ENCODE peak calls at places on chromosomes 6 and 20, in seven cellular contexts. One of them, this sample, is unnamed.

GRCh38 chr20:45823949-45824835 is 2.9 kb downstream of the TNNC2 start:
- DNase-seq in CD8-positive, alpha-beta T cell: peak; percentile 41
- DNase-seq in GM12865: peak; percentile 52
- DNase-seq in AG10803: peak; percentile 43
- DNase-seq in HCT116: no peak
- DNase-seq in cardiac fibroblast: peak; percentile 50
- DNase-seq in effector memory CD4-positive, alpha-beta T cell: peak; percentile 41
- DNase-seq in this sample: peak; percentile 79

GRCh38 chr6:125598422-125598821 is 151.0 kb upstream of the HEY2 start:
- DNase-seq in CD8-positive, alpha-beta T cell: no peak
- DNase-seq in HCT116: no peak
- DNase-seq in cardiac fibroblast: peak; percentile 94
- DNase-seq in effector memory CD4-positive, alpha-beta T cell: no peak
- DNase-seq in GM12865: no peak
- DNase-seq in AG10803: peak; percentile 57
- DNase-seq in this sample: peak; percentile 63

GRCh38 chr20:34581341-34582189 is 23.0 kb downstream of the MAP1LC3A start:
- DNase-seq in GM12865: peak; percentile 67
- DNase-seq in cardiac fibroblast: peak; percentile 82
- DNase-seq in CD8-positive, alpha-beta T cell: no peak
- DNase-seq in effector memory CD4-positive, alpha-beta T cell: no peak
- DNase-seq in HCT116: no peak
- DNase-seq in AG10803: peak; percentile 75
- DNase-seq in this sample: peak; percentile 83

GRCh38 chr6:41894366-41895299 is 542 bp downstream of the USP49 start:
- DNase-seq in CD8-positive, alpha-beta T cell: no peak
- DNase-seq in HCT116: no peak
- DNase-seq in GM12865: no peak
- DNase-seq in AG10803: no peak
- DNase-seq in effector memory CD4-positive, alpha-beta T cell: no peak
- DNase-seq in cardiac fibroblast: peak; percentile 8
- DNase-seq in this sample: no peak

GRCh38 chr20:14331671-14332070 is 5.7 kb downstream of the FLRT3 start:
- DNase-seq in GM12865: no peak
- DNase-seq in AG10803: no peak
- DNase-seq in CD8-positive, alpha-beta T cell: no peak
- DNase-seq in cardiac fibroblast: no peak
- DNase-seq in HCT116: no peak
- DNase-seq in effector memory CD4-positive, alpha-beta T cell: no peak
- DNase-seq in this sample: no peak

GRCh38 chr20:18692453-18692852 is 104.6 kb downstream of the DTD1 start:
- DNase-seq in HCT116: no peak
- DNase-seq in cardiac fibroblast: peak; percentile 8
- DNase-seq in AG10803: peak; percentile 7
- DNase-seq in effector memory CD4-positive, alpha-beta T cell: no peak
- DNase-seq in CD8-positive, alpha-beta T cell: no peak
- DNase-seq in GM12865: no peak
- DNase-seq in this sample: no peak

GRCh38 chr6:9914951-9915350 is 499.9 kb downstream of the TFAP2A start:
- DNase-seq in cardiac fibroblast: no peak
- DNase-seq in CD8-positive, alpha-beta T cell: no peak
- DNase-seq in effector memory CD4-positive, alpha-beta T cell: no peak
- DNase-seq in GM12865: no peak
- DNase-seq in HCT116: no peak
- DNase-seq in AG10803: no peak
- DNase-seq in this sample: no peak

GRCh38 chr6:7311920-7312615 is 931 bp downstream of the SSR1 start:
- DNase-seq in CD8-positive, alpha-beta T cell: no peak
- DNase-seq in effector memory CD4-positive, alpha-beta T cell: no peak
- DNase-seq in cardiac fibroblast: peak; percentile 53
- DNase-seq in GM12865: peak; percentile 35
- DNase-seq in AG10803: peak; percentile 47
- DNase-seq in HCT116: no peak
- DNase-seq in this sample: no peak

GRCh38 chr6:41371461-41371991 is 36.1 kb downstream of the NCR2 start:
- DNase-seq in effector memory CD4-positive, alpha-beta T cell: no peak
- DNase-seq in CD8-positive, alpha-beta T cell: no peak
- DNase-seq in HCT116: no peak
- DNase-seq in GM12865: no peak
- DNase-seq in AG10803: peak; percentile 55
- DNase-seq in cardiac fibroblast: peak; percentile 58
- DNase-seq in this sample: peak; percentile 47

GRCh38 chr20:17843246-17844132 is 125.1 kb downstream of the SNX5 start:
- DNase-seq in GM12865: peak; percentile 72
- DNase-seq in effector memory CD4-positive, alpha-beta T cell: peak; percentile 12
- DNase-seq in cardiac fibroblast: peak; percentile 98
- DNase-seq in HCT116: peak; percentile 88
- DNase-seq in CD8-positive, alpha-beta T cell: peak; percentile 7
- DNase-seq in AG10803: peak; percentile 93
- DNase-seq in this sample: peak; percentile 84

GRCh38 chr6:137571854-137572253 is 77.7 kb upstream of the OLIG3 start:
- DNase-seq in GM12865: peak; percentile 70
- DNase-seq in HCT116: peak; percentile 59
- DNase-seq in effector memory CD4-positive, alpha-beta T cell: peak; percentile 37
- DNase-seq in AG10803: peak; percentile 6
- DNase-seq in CD8-positive, alpha-beta T cell: peak; percentile 59
- DNase-seq in cardiac fibroblast: peak; percentile 41
- DNase-seq in this sample: no peak

GRCh38 chr6:163260111-163260895 is 154.2 kb upstream of the QKI start:
- DNase-seq in CD8-positive, alpha-beta T cell: no peak
- DNase-seq in AG10803: no peak
- DNase-seq in GM12865: no peak
- DNase-seq in HCT116: no peak
- DNase-seq in effector memory CD4-positive, alpha-beta T cell: no peak
- DNase-seq in cardiac fibroblast: peak; percentile 19
- DNase-seq in this sample: peak; percentile 74

GRCh38 chr6:115898246-115898645 is 162.4 kb downstream of the FRK start:
- DNase-seq in CD8-positive, alpha-beta T cell: no peak
- DNase-seq in effector memory CD4-positive, alpha-beta T cell: no peak
- DNase-seq in HCT116: no peak
- DNase-seq in GM12865: no peak
- DNase-seq in AG10803: peak; percentile 51
- DNase-seq in cardiac fibroblast: peak; percentile 45
- DNase-seq in this sample: no peak

GRCh38 chr20:48075591-48076174 is 290.4 kb upstream of the SULF2 start:
- DNase-seq in AG10803: peak; percentile 11
- DNase-seq in HCT116: no peak
- DNase-seq in CD8-positive, alpha-beta T cell: no peak
- DNase-seq in effector memory CD4-positive, alpha-beta T cell: no peak
- DNase-seq in cardiac fibroblast: no peak
- DNase-seq in GM12865: no peak
- DNase-seq in this sample: no peak

GRCh38 chr20:58847483-58847882 is 3.2 kb downstream of the GNAS-AS1 start:
- DNase-seq in CD8-positive, alpha-beta T cell: no peak
- DNase-seq in AG10803: no peak
- DNase-seq in effector memory CD4-positive, alpha-beta T cell: no peak
- DNase-seq in HCT116: no peak
- DNase-seq in cardiac fibroblast: no peak
- DNase-seq in GM12865: no peak
- DNase-seq in this sample: no peak

GRCh38 chr6:84193140-84193708 is 34.2 kb downstream of the CEP162 start:
- DNase-seq in HCT116: peak; percentile 85
- DNase-seq in cardiac fibroblast: peak; percentile 78
- DNase-seq in effector memory CD4-positive, alpha-beta T cell: no peak
- DNase-seq in GM12865: no peak
- DNase-seq in AG10803: peak; percentile 63
- DNase-seq in CD8-positive, alpha-beta T cell: no peak
- DNase-seq in this sample: no peak

GRCh38 chr6:158039178-158039557 is 57.5 kb downstream of the SYNJ2 start:
- DNase-seq in CD8-positive, alpha-beta T cell: no peak
- DNase-seq in effector memory CD4-positive, alpha-beta T cell: no peak
- DNase-seq in GM12865: no peak
- DNase-seq in HCT116: no peak
- DNase-seq in AG10803: no peak
- DNase-seq in cardiac fibroblast: no peak
- DNase-seq in this sample: no peak

GRCh38 chr6:162343902-162344226 is 383.7 kb downstream of the PRKN start:
- DNase-seq in HCT116: no peak
- DNase-seq in CD8-positive, alpha-beta T cell: no peak
- DNase-seq in cardiac fibroblast: peak; percentile 18
- DNase-seq in AG10803: peak; percentile 36
- DNase-seq in effector memory CD4-positive, alpha-beta T cell: no peak
- DNase-seq in GM12865: no peak
- DNase-seq in this sample: no peak

GRCh38 chr20:4006640-4007039 is 8.7 kb downstream of the RNF24 start:
- DNase-seq in HCT116: no peak
- DNase-seq in AG10803: peak; percentile 71
- DNase-seq in CD8-positive, alpha-beta T cell: no peak
- DNase-seq in GM12865: no peak
- DNase-seq in effector memory CD4-positive, alpha-beta T cell: no peak
- DNase-seq in cardiac fibroblast: no peak
- DNase-seq in this sample: peak; percentile 91

GRCh38 chr6:111524735-111525134 is 41.7 kb upstream of the REV3L start:
- DNase-seq in effector memory CD4-positive, alpha-beta T cell: no peak
- DNase-seq in GM12865: no peak
- DNase-seq in CD8-positive, alpha-beta T cell: no peak
- DNase-seq in AG10803: peak; percentile 30
- DNase-seq in cardiac fibroblast: no peak
- DNase-seq in HCT116: no peak
- DNase-seq in this sample: no peak

GRCh38 chr6:117613920-117614535 is 11.7 kb upstream of the GOPC start:
- DNase-seq in effector memory CD4-positive, alpha-beta T cell: no peak
- DNase-seq in HCT116: no peak
- DNase-seq in cardiac fibroblast: peak; percentile 9
- DNase-seq in CD8-positive, alpha-beta T cell: no peak
- DNase-seq in AG10803: peak; percentile 43
- DNase-seq in GM12865: no peak
- DNase-seq in this sample: no peak

GRCh38 chr20:36093025-36093803 is 61.3 kb upstream of the EPB41L1 start:
- DNase-seq in cardiac fibroblast: peak; percentile 46
- DNase-seq in effector memory CD4-positive, alpha-beta T cell: no peak
- DNase-seq in AG10803: peak; percentile 60
- DNase-seq in GM12865: peak; percentile 47
- DNase-seq in HCT116: no peak
- DNase-seq in CD8-positive, alpha-beta T cell: no peak
- DNase-seq in this sample: peak; percentile 86
- H3K4me3 ChIP-seq in cardiac fibroblast: peak overlapping the region; percentile 87
- H3K4me3 ChIP-seq in effector memory CD4-positive, alpha-beta T cell: peak overlapping the region; percentile 57
- H3K4me3 ChIP-seq in AG10803: peak overlapping the region; percentile 76
- H3K4me3 ChIP-seq in GM12865: peak overlapping the region; percentile 33
- H3K4me3 ChIP-seq in HCT116: peak overlapping the region; percentile 82
- H3K4me3 ChIP-seq in CD8-positive, alpha-beta T cell: peak overlapping the region; percentile 69
- H3K4me3 ChIP-seq in this sample: peak overlapping the region; percentile 67

GRCh38 chr20:44433751-44434538 is 41.7 kb upstream of the TTPAL start:
- DNase-seq in effector memory CD4-positive, alpha-beta T cell: no peak
- DNase-seq in CD8-positive, alpha-beta T cell: no peak
- DNase-seq in HCT116: no peak
- DNase-seq in AG10803: no peak
- DNase-seq in cardiac fibroblast: no peak
- DNase-seq in GM12865: no peak
- DNase-seq in this sample: no peak
- H3K4me3 ChIP-seq in effector memory CD4-positive, alpha-beta T cell: no peak overlapping the region
- H3K4me3 ChIP-seq in CD8-positive, alpha-beta T cell: no peak overlapping the region
- H3K4me3 ChIP-seq in HCT116: no peak overlapping the region
- H3K4me3 ChIP-seq in AG10803: no peak overlapping the region
- H3K4me3 ChIP-seq in cardiac fibroblast: no peak overlapping the region
- H3K4me3 ChIP-seq in GM12865: no peak overlapping the region
- H3K4me3 ChIP-seq in this sample: no peak overlapping the region

DNA sequence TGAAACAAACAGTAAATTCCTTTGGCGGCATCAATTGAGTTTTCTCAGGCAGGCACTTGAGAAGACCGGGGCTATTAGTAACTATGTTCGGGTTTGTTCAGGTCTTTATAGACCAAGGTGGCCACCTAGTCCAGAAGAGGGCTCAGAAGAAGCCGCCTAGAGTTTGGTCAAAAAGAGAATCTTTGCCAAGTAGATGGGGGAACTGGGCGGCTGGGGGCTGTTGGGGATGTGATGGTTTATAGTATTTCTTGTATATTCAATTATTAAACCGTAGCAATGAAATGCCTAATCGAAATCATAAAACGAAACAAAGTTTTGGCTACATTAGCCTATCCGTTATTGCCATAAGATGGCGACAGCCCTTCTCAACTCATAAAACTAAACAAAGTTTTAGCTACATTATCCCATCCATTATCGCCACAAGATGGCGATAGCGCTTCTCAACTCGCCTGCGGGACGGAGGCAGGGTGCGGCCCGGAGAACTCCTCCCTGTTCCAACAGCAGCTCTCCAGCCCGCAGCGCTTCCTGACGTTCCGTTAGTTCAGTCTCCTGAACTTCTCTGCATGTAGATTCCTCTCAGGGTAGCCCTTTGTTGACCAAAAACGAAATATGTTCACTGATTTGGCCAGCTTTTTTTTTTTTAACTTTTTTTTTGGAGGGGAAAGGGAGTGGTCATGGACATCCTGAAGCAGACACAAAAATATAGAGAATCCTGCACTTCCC is 120.5 kb upstream of the PRSS16 start:
- DNase-seq in CD8-positive, alpha-beta T cell: peak; percentile 73
- DNase-seq in effector memory CD4-positive, alpha-beta T cell: peak; percentile 77
- DNase-seq in cardiac fibroblast: peak; percentile 95
- DNase-seq in HCT116: peak; percentile 85
- DNase-seq in GM12865: peak; percentile 93
- DNase-seq in AG10803: peak; percentile 89
- DNase-seq in this sample: peak; percentile 95
- H3K4me3 ChIP-seq in CD8-positive, alpha-beta T cell: peak overlapping the region; percentile 24
- H3K4me3 ChIP-seq in effector memory CD4-positive, alpha-beta T cell: peak overlapping the region; percentile 40
- H3K4me3 ChIP-seq in cardiac fibroblast: peak overlapping the region; percentile 24
- H3K4me3 ChIP-seq in HCT116: peak overlapping the region; percentile 18
- H3K4me3 ChIP-seq in GM12865: peak overlapping the region; percentile 39
- H3K4me3 ChIP-seq in AG10803: peak overlapping the region; percentile 62
- H3K4me3 ChIP-seq in this sample: peak overlapping the region; percentile 25

DNA sequence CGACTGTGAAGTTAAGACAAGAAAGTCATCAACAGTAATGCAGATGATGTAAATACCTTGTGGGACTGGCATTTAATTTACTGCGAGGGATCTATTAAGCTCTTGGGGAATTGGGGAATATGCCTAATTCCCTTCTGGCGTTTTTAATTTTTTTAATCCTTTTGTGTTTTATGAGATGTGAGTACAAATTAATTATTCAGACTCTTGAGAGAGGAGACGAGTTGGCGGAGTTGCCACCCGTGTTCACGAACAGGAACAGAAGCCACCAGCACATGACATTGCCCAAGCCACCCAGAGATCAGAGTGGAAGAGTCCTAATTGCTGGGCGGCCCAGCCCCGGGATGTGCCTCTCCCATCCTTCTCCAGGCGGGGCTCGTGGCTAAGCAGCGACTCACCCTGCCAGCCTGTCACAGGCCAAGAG is 518 bp upstream of the CRYBG1 start:
- DNase-seq in AG10803: no peak
- DNase-seq in GM12865: no peak
- DNase-seq in CD8-positive, alpha-beta T cell: no peak
- DNase-seq in effector memory CD4-positive, alpha-beta T cell: no peak
- DNase-seq in cardiac fibroblast: no peak
- DNase-seq in HCT116: no peak
- DNase-seq in this sample: no peak
- H3K4me3 ChIP-seq in AG10803: peak overlapping the region; percentile 29
- H3K4me3 ChIP-seq in GM12865: no peak overlapping the region
- H3K4me3 ChIP-seq in CD8-positive, alpha-beta T cell: peak overlapping the region; percentile 63
- H3K4me3 ChIP-seq in effector memory CD4-positive, alpha-beta T cell: no peak overlapping the region
- H3K4me3 ChIP-seq in cardiac fibroblast: peak overlapping the region; percentile 5
- H3K4me3 ChIP-seq in HCT116: peak overlapping the region; percentile 42
- H3K4me3 ChIP-seq in this sample: peak overlapping the region; percentile 12

This sample was measured in right cardiac atrium.